ENCODE peak calls at places on chromosomes 7 and 10, in four cellular contexts. K is fibroblast of lung, U is uterus, R is left ventricle myocardium inferior. M is an unnamed sample.

GRCh38 chr7:111107576-111107975 is 16.6 kb downstream of the LRRN3 start:
- DNase-seq in K (peak), R (no peak), U (no peak), M (no peak)

GRCh38 chr10:101042118-101042517 is 11.1 kb downstream of the SFXN3 start:
- DNase-seq in R (no peak), K (no peak), U (no peak), M (no peak)

GRCh38 chr7:104111294-104111693 is 96.5 kb downstream of the ORC5 start:
- DNase-seq in K (no peak), R (no peak), U (no peak), M (no peak)

GRCh38 chr7:70259497-70259896 is 661.2 kb downstream of the AUTS2 start:
- DNase-seq in R (peak), U (no peak), K (peak), M (no peak)

GRCh38 chr10:110498982-110499795 is 1.5 kb downstream of the DUSP5 start:
- DNase-seq in K (peak), U (peak), R (no peak), M (no peak)

GRCh38 chr10:108374991-108375390 is 1210.5 kb upstream of the SORCS1 start:
- DNase-seq in U (no peak), K (no peak), R (no peak), M (no peak)

GRCh38 chr7:110863258-110863657 is 227.7 kb upstream of the LRRN3 start:
- DNase-seq in U (no peak), R (no peak), K (no peak), M (no peak)

GRCh38 chr7:156604311-156604710 is 36.3 kb upstream of the RNF32 start:
- DNase-seq in R (no peak), K (no peak), U (no peak), M (no peak)

GRCh38 chr7:2016761-2017482 is 215.8 kb downstream of the MAD1L1 start:
- DNase-seq in K (no peak), U (no peak), R (peak), M (no peak)

GRCh38 chr7:133863362-133864061 is 263.6 kb upstream of the LRGUK start:
- DNase-seq in U (no peak), R (no peak), K (no peak), M (no peak)

GRCh38 chr10:43093423-43094090 is 16.7 kb downstream of the RET start:
- DNase-seq in U (no peak), R (no peak), K (no peak), M (no peak)

GRCh38 chr7:32364581-32364980 is 125.6 kb downstream of the LSM5 start:
- DNase-seq in R (no peak), K (no peak), U (no peak), M (no peak)

GRCh38 chr7:73427902-73428696 is 5.5 kb upstream of the FZD9 start:
- DNase-seq in R (no peak), K (no peak), U (no peak), M (no peak)

GRCh38 chr10:108801220-108801619 is 1122.1 kb downstream of the XPNPEP1 start:
- DNase-seq in R (no peak), U (no peak), K (no peak), M (no peak)

GRCh38 chr10:85864173-85864549 is 502.4 kb downstream of the GRID1 start:
- DNase-seq in R (no peak), U (no peak), K (no peak), M (no peak)

GRCh38 chr10:35752469-35753450 is 110.7 kb upstream of the FZD8 start:
- DNase-seq in K (no peak), R (peak), U (no peak), M (no peak)

GRCh38 chr7:103150192-103150591 is 1.3 kb upstream of the NAPEPLD start:
- DNase-seq in R (no peak), K (no peak), U (no peak), M (no peak)

GRCh38 chr7:70856889-70857511 is 274.9 kb upstream of the GALNT17 start:
- DNase-seq in K (peak), R (peak), U (peak), M (peak)

GRCh38 chr7:98357751-98358161 is 43.1 kb downstream of the BAIAP2L1 start:
- DNase-seq in R (no peak), K (peak), U (peak), M (no peak)

DNA sequence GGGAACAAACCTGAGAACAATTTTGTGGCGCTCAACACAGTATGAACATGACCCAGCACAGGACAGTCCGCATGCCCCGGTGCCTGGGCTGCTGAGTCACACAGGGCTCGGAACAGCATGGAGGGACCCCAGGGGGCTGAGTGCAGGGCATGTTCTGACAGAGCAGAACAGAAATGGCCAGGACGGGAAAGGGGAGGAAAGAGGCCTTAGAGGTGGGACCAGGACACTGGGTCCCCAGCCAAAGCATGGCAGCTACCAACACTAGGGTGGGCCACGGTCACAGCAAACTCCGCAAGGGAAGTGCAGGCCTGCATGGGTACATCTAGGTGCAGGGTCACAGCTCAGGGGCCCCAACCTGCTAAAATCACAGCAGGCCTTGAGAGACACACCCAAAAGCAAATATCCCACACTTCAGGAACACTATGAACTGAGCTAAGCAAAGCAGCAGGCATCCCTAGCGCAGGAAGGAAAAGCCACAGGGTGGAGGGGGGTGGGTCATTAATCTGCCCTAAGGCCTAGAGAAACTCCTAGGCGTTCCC is 5.6 kb downstream of the IMPDH1 start:
- DNase-seq in R (no peak), K (no peak), U (no peak), M (no peak)
- H3K27ac ChIP-seq in R (peak), K (no peak), U (no peak), M (no peak)

GRCh38 chr7:5360451-5360850 is 63.2 kb downstream of the TNRC18 start:
- DNase-seq in R (no peak), U (no peak), K (no peak), M (no peak)
- H3K27ac ChIP-seq in R (no peak), U (no peak), K (no peak), M (no peak)

GRCh38 chr10:104197364-104197763 is 34.8 kb downstream of the CFAP43 start:
- DNase-seq in K (no peak), R (no peak), U (no peak), M (no peak)
- H3K27ac ChIP-seq in K (no peak), R (no peak), U (no peak), M (no peak)

DNA sequence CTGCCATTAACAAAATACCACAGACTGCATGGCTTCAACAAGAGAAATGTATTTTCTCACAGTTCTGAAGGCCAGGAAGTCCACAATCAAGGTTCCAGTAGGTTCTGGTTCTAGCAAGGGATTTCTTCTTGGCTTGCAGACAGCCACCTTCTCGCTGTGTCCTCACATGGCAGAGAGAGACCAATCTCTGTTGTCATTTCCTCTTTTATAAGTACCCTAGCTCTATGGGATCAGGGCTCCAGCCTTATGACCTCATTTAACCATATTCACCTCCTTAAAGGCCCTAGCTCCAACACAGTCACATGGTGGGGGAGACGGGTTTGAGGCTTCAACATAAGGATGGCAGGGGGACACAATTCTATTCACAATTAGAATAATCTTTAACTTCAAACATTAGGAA is 23.6 kb downstream of the ABI1 start:
- DNase-seq in R (no peak), U (no peak), K (no peak), M (no peak)
- H3K27ac ChIP-seq in R (no peak), U (no peak), K (no peak), M (no peak)

GRCh38 chr10:91080776-91081175 is 139.7 kb upstream of the PCGF5 start:
- DNase-seq in K (no peak), U (no peak), R (no peak), M (no peak)

GRCh38 chr10:91073301-91073780 is 147.1 kb upstream of the PCGF5 start:
- DNase-seq in K (no peak), U (no peak), R (no peak), M (no peak)

GRCh38 chr10:91076991-91077548 is 143.4 kb upstream of the PCGF5 start:
- DNase-seq in R (no peak), K (no peak), U (no peak), M (no peak)

GRCh38 chr10:91082447-91082846 is 138.0 kb upstream of the PCGF5 start:
- DNase-seq in R (no peak), K (no peak), U (no peak), M (no peak)

GRCh38 chr10:91077549-91078017 is 142.9 kb upstream of the PCGF5 start:
- DNase-seq in U (peak), R (peak), K (peak), M (peak)
- H3K27ac ChIP-seq in U (no peak), R (peak), K (no peak), M (no peak)

DNA sequence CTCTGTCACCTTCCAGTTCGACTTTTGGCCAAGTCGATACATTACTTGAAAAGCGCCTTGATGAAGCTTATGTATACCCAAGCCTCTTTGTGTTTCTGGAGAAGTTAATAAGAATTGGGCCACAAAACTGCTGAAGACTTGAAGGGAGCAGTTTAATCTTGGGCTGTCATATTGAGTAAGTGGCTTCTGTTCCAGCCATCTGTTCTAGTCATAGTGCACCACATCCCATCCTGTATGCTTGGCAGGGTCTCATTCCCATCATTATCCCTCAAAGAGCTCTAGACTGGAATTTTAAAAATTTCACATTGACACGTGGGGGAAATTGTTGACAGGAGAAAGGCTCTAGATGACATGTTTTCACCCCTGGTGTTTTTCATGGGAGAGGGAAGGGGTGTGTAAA is 196.6 kb upstream of the PLPP4 start:
- DNase-seq in U (no peak), R (no peak), K (no peak), M (no peak)
- H3K27ac ChIP-seq in U (no peak), R (no peak), K (no peak), M (no peak)

GRCh38 chr10:62075912-62076311 is 174.4 kb downstream of the ARID5B start:
- DNase-seq in R (no peak), U (no peak), K (no peak), M (no peak)
- H3K27ac ChIP-seq in R (peak), U (peak), K (peak), M (no peak)